ENCODE peak calls at places on chromosomes 13 and 19, in nine cellular contexts. N is substantia nigra; Z is occipital lobe; R is NCI-H2081; L is GM12865; H is activated T-helper 2 cell treated with anti-CD3 and anti-CD28 coated beads, Interferon-gamma antibody, Interleukin-2, Interleukin-4, amounts not matched to agents 10 μg/mL and 5 μg/mL and 100 μg/mL, durations not matched to agents 14 hours and 24 hours and 36 hours; V is COR-L47; O is choroid plexus epithelial cell; I is pancreas. K is an unnamed sample.

GRCh38 chr19:52689804-52690394 is 44.9 kb downstream of the ZNF611 start:
- DNase-seq in V (no peak), I (peak), H (no peak), O (no peak), Z (no peak), N (peak), L (no peak), R (no peak), K (peak)

GRCh38 chr13:42107006-42107405 is 58.6 kb downstream of the DGKH start:
- DNase-seq in R (no peak), Z (no peak), V (no peak), L (no peak), I (no peak), O (no peak), H (no peak), N (no peak), K (no peak)

GRCh38 chr13:74850893-74851292 is 631.1 kb downstream of the TBC1D4 start:
- DNase-seq in I (no peak), O (no peak), V (no peak), L (no peak), N (no peak), H (no peak), Z (no peak), R (no peak), K (no peak)

GRCh38 chr19:343451-343931 is 1.1 kb downstream of the MIER2 start:
- DNase-seq in I (no peak), H (no peak), R (no peak), Z (no peak), V (no peak), O (peak), L (no peak), N (no peak), K (peak)

GRCh38 chr13:70960841-70961443 is 852.7 kb upstream of the KLHL1 start:
- DNase-seq in O (peak), R (peak), N (no peak), Z (no peak), H (no peak), I (no peak), L (peak), V (peak), K (no peak)

GRCh38 chr19:46383171-46383815 is 30.1 kb downstream of the CCDC8 start:
- DNase-seq in O (no peak), L (no peak), H (no peak), R (no peak), Z (no peak), I (no peak), V (no peak), N (no peak), K (no peak)

GRCh38 chr13:25687622-25688225 is 315.9 kb downstream of the ATP8A2 start:
- DNase-seq in V (peak), I (no peak), R (peak), O (peak), L (no peak), N (no peak), H (no peak), Z (no peak), K (no peak)

GRCh38 chr19:14770136-14770535 is 8.2 kb downstream of the ADGRE2 start:
- DNase-seq in O (no peak), Z (no peak), I (no peak), V (no peak), H (no peak), L (no peak), R (no peak), N (no peak), K (no peak)

GRCh38 chr19:49895566-49896297 is 955 bp downstream of the IL4I1 start:
- DNase-seq in O (no peak), H (no peak), R (no peak), N (no peak), V (no peak), Z (no peak), L (peak), I (no peak), K (no peak)

GRCh38 chr13:105817011-105817410 is 718.5 kb downstream of the EFNB2 start:
- DNase-seq in R (no peak), O (no peak), H (no peak), N (no peak), V (peak), L (no peak), I (no peak), Z (no peak), K (no peak)

GRCh38 chr13:51035469-51035868 is 75.6 kb downstream of the C13orf42 start:
- DNase-seq in H (no peak), R (no peak), L (no peak), V (no peak), O (no peak), Z (no peak), N (no peak), I (no peak), K (no peak)

GRCh38 chr19:44749318-44749717 is 810 bp downstream of the BCL3 start:
- DNase-seq in R (no peak), V (no peak), N (no peak), Z (no peak), O (no peak), L (no peak), I (no peak), H (no peak), K (no peak)

GRCh38 chr19:6216996-6217751 is 62.6 kb downstream of the MLLT1 start:
- DNase-seq in L (no peak), Z (no peak), H (no peak), V (no peak), N (no peak), O (peak), I (no peak), R (no peak), K (peak)

GRCh38 chr19:3783660-3784584 is 2.3 kb downstream of the MATK start:
- DNase-seq in I (no peak), H (no peak), V (no peak), O (no peak), R (no peak), Z (no peak), L (no peak), N (no peak), K (no peak)

GRCh38 chr19:17332677-17333581 is 1.7 kb downstream of the ANO8 start:
- DNase-seq in H (peak), V (peak), I (no peak), N (no peak), O (peak), R (peak), Z (no peak), L (peak), K (peak)

GRCh38 chr13:74575729-74576125 is 441.5 kb upstream of the KLF12 start:
- DNase-seq in V (peak), I (peak), L (peak), H (peak), O (peak), Z (peak), N (peak), R (peak), K (peak)

GRCh38 chr13:104315606-104316005 is 1249.4 kb upstream of the SLC10A2 start:
- DNase-seq in L (no peak), R (no peak), N (no peak), V (no peak), O (peak), H (no peak), I (no peak), Z (no peak), K (no peak)

GRCh38 chr13:30978981-30979956 is 46.8 kb downstream of the TEX26 start:
- DNase-seq in Z (no peak), N (peak), R (no peak), L (peak), I (no peak), V (peak), H (peak), O (peak), K (peak)

GRCh38 chr13:24512208-24513068 is at the start of gene PARP4:
- DNase-seq in O (peak), L (peak), N (peak), V (peak), I (peak), H (peak), R (peak), Z (peak), K (peak)

GRCh38 chr19:48685583-48685982 is 10.2 kb upstream of the FUT2 start:
- DNase-seq in V (no peak), L (no peak), R (no peak), O (no peak), N (no peak), Z (no peak), H (no peak), I (no peak), K (no peak)

GRCh38 chr19:11480927-11481776 is at the start of gene ELAVL3:
- DNase-seq in Z (peak), O (no peak), H (no peak), L (no peak), I (no peak), N (peak), R (peak), V (peak), K (no peak)

GRCh38 chr13:77065456-77066147 is 38.6 kb upstream of the FBXL3 start:
- DNase-seq in L (no peak), H (no peak), N (peak), V (no peak), I (no peak), O (no peak), Z (no peak), R (no peak), K (no peak)

GRCh38 chr19:40671404-40671803 is 19.0 kb downstream of the NUMBL start:
- DNase-seq in I (no peak), H (no peak), N (no peak), Z (peak), L (no peak), O (no peak), V (no peak), R (no peak), K (no peak)

GRCh38 chr13:48906200-48906599 is 69.5 kb upstream of the FNDC3A start:
- DNase-seq in O (no peak), R (no peak), V (no peak), L (no peak), I (no peak), Z (no peak), N (no peak), H (no peak), K (no peak)

GRCh38 chr13:112071011-112071901 is 4.3 kb downstream of the SOX1 start:
- DNase-seq in I (no peak), O (no peak), L (no peak), R (peak), H (no peak), V (no peak), Z (no peak), N (no peak), K (no peak)

GRCh38 chr13:50672025-50672424 is 171.5 kb downstream of the DLEU7 start:
- DNase-seq in H (no peak), Z (no peak), V (no peak), I (peak), O (no peak), L (no peak), N (no peak), R (no peak), K (no peak)

GRCh38 chr13:113997845-113998751 is 24.2 kb upstream of the C13orf46 start:
- DNase-seq in L (no peak), V (no peak), H (no peak), R (no peak), O (peak), N (no peak), I (no peak), Z (no peak), K (peak)

GRCh38 chr13:82803341-82803740 is 1078.9 kb downstream of the SLITRK1 start:
- DNase-seq in R (no peak), N (no peak), Z (no peak), O (peak), H (no peak), L (no peak), I (no peak), V (no peak), K (no peak)

GRCh38 chr13:80858131-80858530 is 517.2 kb upstream of the SPRY2 start:
- DNase-seq in H (no peak), R (no peak), O (no peak), N (no peak), I (no peak), L (no peak), Z (no peak), V (no peak), K (no peak)

GRCh38 chr13:31595568-31595967 is 143.8 kb upstream of the RXFP2 start:
- DNase-seq in L (no peak), O (peak), V (no peak), N (no peak), I (no peak), R (no peak), Z (no peak), H (no peak), K (no peak)

GRCh38 chr13:109154146-109154545 is 524.7 kb downstream of the MYO16 start:
- DNase-seq in N (no peak), V (no peak), R (no peak), I (no peak), L (no peak), O (no peak), Z (no peak), H (no peak), K (no peak)

GRCh38 chr19:29702161-29702957 is 12.7 kb downstream of the C19orf12 start:
- DNase-seq in O (no peak), H (no peak), L (no peak), Z (no peak), R (no peak), I (no peak), V (no peak), N (no peak), K (no peak)

GRCh38 chr13:73913043-73913740 is 221.0 kb downstream of the KLF12 start:
- DNase-seq in I (no peak), O (peak), L (no peak), R (no peak), Z (no peak), V (no peak), H (no peak), N (no peak), K (no peak)

GRCh38 chr13:114248011-114248410 is 13.3 kb downstream of the CDC16 start:
- DNase-seq in Z (no peak), H (no peak), O (peak), N (no peak), L (no peak), V (no peak), I (no peak), R (no peak), K (no peak)

GRCh38 chr13:30872685-30873443 is 33.2 kb upstream of the MEDAG start:
- DNase-seq in H (no peak), I (no peak), R (no peak), L (no peak), N (no peak), V (no peak), O (peak), Z (peak), K (no peak)

GRCh38 chr13:99353836-99354235 is 46.6 kb upstream of the GPR183 start:
- DNase-seq in L (no peak), V (no peak), I (no peak), O (peak), N (no peak), R (no peak), H (no peak), Z (no peak), K (no peak)

GRCh38 chr13:40681341-40682051 is 15.1 kb upstream of the FOXO1 start:
- DNase-seq in O (peak), Z (no peak), V (no peak), I (no peak), L (no peak), H (no peak), R (no peak), N (no peak), K (no peak)